ENCODE peak calls at places on chromosome 9, in eight cellular contexts. One of them, this sample, is unnamed. For H3K9me3, the result is how much of the 10 kb centered on the place peaks cover.

GRCh38 chr9:99488109-99489042 is 266.3 kb downstream of the SEC61B start:
- DNase-seq in SK-N-SH: peak
- DNase-seq in A673: no peak
- DNase-seq in cardiac muscle cell: no peak
- DNase-seq in K562: no peak
- DNase-seq in neuronal stem cell: no peak
- DNase-seq in lung: no peak
- DNase-seq in esophagus squamous epithelium: no peak
- DNase-seq in this sample: no peak

GRCh38 chr9:18543406-18543965 is 69.5 kb downstream of the ADAMTSL1 start:
- DNase-seq in SK-N-SH: peak
- DNase-seq in A673: no peak
- DNase-seq in cardiac muscle cell: peak
- DNase-seq in K562: no peak
- DNase-seq in neuronal stem cell: no peak
- DNase-seq in lung: no peak
- DNase-seq in esophagus squamous epithelium: no peak
- DNase-seq in this sample: peak

GRCh38 chr9:127742435-127743088 is 7.5 kb upstream of the TOR2A start:
- DNase-seq in SK-N-SH: peak
- DNase-seq in A673: peak
- DNase-seq in cardiac muscle cell: peak
- DNase-seq in K562: peak
- DNase-seq in neuronal stem cell: peak
- DNase-seq in lung: no peak
- DNase-seq in esophagus squamous epithelium: no peak
- DNase-seq in this sample: no peak

GRCh38 chr9:89497978-89498844 is at the start of gene SEMA4D:
- DNase-seq in SK-N-SH: peak
- DNase-seq in A673: peak
- DNase-seq in cardiac muscle cell: peak
- DNase-seq in K562: peak
- DNase-seq in neuronal stem cell: peak
- DNase-seq in lung: peak
- DNase-seq in esophagus squamous epithelium: no peak
- DNase-seq in this sample: peak

GRCh38 chr9:134328841-134329575 is 2.8 kb downstream of the RXRA start:
- DNase-seq in SK-N-SH: no peak
- DNase-seq in A673: no peak
- DNase-seq in cardiac muscle cell: peak
- DNase-seq in K562: no peak
- DNase-seq in neuronal stem cell: no peak
- DNase-seq in lung: no peak
- DNase-seq in esophagus squamous epithelium: no peak
- DNase-seq in this sample: peak

GRCh38 chr9:107784235-107784958 is 294.8 kb upstream of the KLF4 start:
- DNase-seq in SK-N-SH: no peak
- DNase-seq in A673: no peak
- DNase-seq in cardiac muscle cell: peak
- DNase-seq in K562: peak
- DNase-seq in neuronal stem cell: no peak
- DNase-seq in lung: peak
- DNase-seq in esophagus squamous epithelium: no peak
- DNase-seq in this sample: peak

GRCh38 chr9:10232352-10232930 is 380.4 kb downstream of the PTPRD start:
- DNase-seq in SK-N-SH: no peak
- DNase-seq in A673: peak
- DNase-seq in cardiac muscle cell: peak
- DNase-seq in K562: no peak
- DNase-seq in neuronal stem cell: no peak
- DNase-seq in lung: no peak
- DNase-seq in esophagus squamous epithelium: no peak
- DNase-seq in this sample: no peak

GRCh38 chr9:91346644-91347043 is 15.1 kb downstream of the AUH start:
- DNase-seq in SK-N-SH: no peak
- DNase-seq in A673: no peak
- DNase-seq in cardiac muscle cell: no peak
- DNase-seq in K562: no peak
- DNase-seq in neuronal stem cell: no peak
- DNase-seq in lung: no peak
- DNase-seq in esophagus squamous epithelium: no peak
- DNase-seq in this sample: no peak

GRCh38 chr9:68507098-68507795 is 33.4 kb downstream of the TMEM252 start:
- DNase-seq in SK-N-SH: peak
- DNase-seq in A673: peak
- DNase-seq in cardiac muscle cell: peak
- DNase-seq in K562: peak
- DNase-seq in neuronal stem cell: no peak
- DNase-seq in lung: no peak
- DNase-seq in esophagus squamous epithelium: no peak
- DNase-seq in this sample: no peak

DNA sequence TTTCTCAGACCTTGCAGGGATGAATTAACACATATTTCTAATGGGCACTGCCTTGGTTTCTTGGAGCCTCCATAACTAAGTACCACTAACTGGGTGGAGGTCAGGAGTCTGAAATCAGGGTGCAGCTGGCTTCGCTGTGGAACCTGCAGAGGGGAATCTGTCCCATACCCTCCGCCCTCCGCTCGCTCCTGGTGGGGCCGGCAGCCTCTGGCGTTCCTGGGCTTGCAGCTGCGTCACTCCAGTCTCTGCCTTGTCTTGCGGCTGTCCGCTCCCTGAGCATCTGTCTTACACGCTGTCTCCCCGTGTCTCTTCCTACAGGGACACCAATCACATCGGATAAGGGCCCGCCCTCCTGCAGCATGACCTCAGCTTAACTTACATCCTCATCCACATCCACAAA is 45.3 kb downstream of the NTNG2 start:
- DNase-seq in SK-N-SH: no peak
- DNase-seq in A673: no peak
- DNase-seq in cardiac muscle cell: no peak
- DNase-seq in K562: no peak
- DNase-seq in neuronal stem cell: no peak
- DNase-seq in lung: no peak
- DNase-seq in esophagus squamous epithelium: no peak
- DNase-seq in this sample: no peak
- H3K4me3 ChIP-seq in SK-N-SH: no peak
- H3K4me3 ChIP-seq in A673: no peak
- H3K4me3 ChIP-seq in cardiac muscle cell: no peak
- H3K4me3 ChIP-seq in K562: no peak
- H3K4me3 ChIP-seq in neuronal stem cell: no peak
- H3K4me3 ChIP-seq in lung: no peak
- H3K4me3 ChIP-seq in esophagus squamous epithelium: no peak
- H3K4me3 ChIP-seq in this sample: no peak

DNA sequence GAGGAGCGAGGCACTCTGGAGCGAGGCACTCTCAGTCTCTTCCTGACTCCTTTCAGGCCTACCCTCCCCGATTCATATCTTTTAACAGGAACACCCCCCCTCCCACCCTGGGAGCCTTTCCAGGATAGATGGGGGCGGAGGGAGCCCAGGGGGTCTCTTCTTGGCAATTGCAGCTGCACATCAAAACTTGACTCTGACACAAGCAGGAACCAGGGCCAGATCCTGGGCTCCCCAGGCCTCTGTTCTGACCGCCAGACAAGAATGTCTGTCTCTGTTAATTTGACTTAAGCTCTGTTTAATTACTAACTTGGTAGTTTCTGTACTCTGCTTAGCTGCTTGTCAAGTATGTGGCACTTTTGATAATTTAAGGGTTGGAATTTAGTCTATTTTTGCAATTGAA is 43.4 kb downstream of the ACTL7B start:
- DNase-seq in SK-N-SH: no peak
- DNase-seq in A673: peak
- DNase-seq in cardiac muscle cell: no peak
- DNase-seq in K562: no peak
- DNase-seq in neuronal stem cell: no peak
- DNase-seq in lung: no peak
- DNase-seq in esophagus squamous epithelium: no peak
- DNase-seq in this sample: no peak
- H3K9me3 ChIP-seq in SK-N-SH: under half
- H3K9me3 ChIP-seq in A673: under half
- H3K9me3 ChIP-seq in cardiac muscle cell: under half
- H3K9me3 ChIP-seq in K562: under half
- H3K9me3 ChIP-seq in neuronal stem cell: under half
- H3K9me3 ChIP-seq in lung: under half
- H3K9me3 ChIP-seq in esophagus squamous epithelium: under half
- H3K9me3 ChIP-seq in this sample: under half

GRCh38 chr9:124403246-124403645 is 12.0 kb downstream of the PSMB7 start:
- DNase-seq in SK-N-SH: no peak
- DNase-seq in A673: no peak
- DNase-seq in cardiac muscle cell: no peak
- DNase-seq in K562: no peak
- DNase-seq in neuronal stem cell: no peak
- DNase-seq in lung: no peak
- DNase-seq in esophagus squamous epithelium: no peak
- DNase-seq in this sample: no peak

GRCh38 chr9:124399999-124400940 is 15.0 kb downstream of the PSMB7 start:
- DNase-seq in SK-N-SH: no peak
- DNase-seq in A673: no peak
- DNase-seq in cardiac muscle cell: no peak
- DNase-seq in K562: no peak
- DNase-seq in neuronal stem cell: no peak
- DNase-seq in lung: no peak
- DNase-seq in esophagus squamous epithelium: no peak
- DNase-seq in this sample: peak

GRCh38 chr9:124398191-124398590 is 17.1 kb downstream of the PSMB7 start:
- DNase-seq in SK-N-SH: no peak
- DNase-seq in A673: no peak
- DNase-seq in cardiac muscle cell: no peak
- DNase-seq in K562: no peak
- DNase-seq in neuronal stem cell: no peak
- DNase-seq in lung: no peak
- DNase-seq in esophagus squamous epithelium: no peak
- DNase-seq in this sample: no peak

GRCh38 chr9:124395826-124396225 is 19.4 kb downstream of the PSMB7 start:
- DNase-seq in SK-N-SH: no peak
- DNase-seq in A673: no peak
- DNase-seq in cardiac muscle cell: no peak
- DNase-seq in K562: no peak
- DNase-seq in neuronal stem cell: no peak
- DNase-seq in lung: no peak
- DNase-seq in esophagus squamous epithelium: no peak
- DNase-seq in this sample: no peak

GRCh38 chr9:124399323-124399962 is 15.8 kb downstream of the PSMB7 start:
- DNase-seq in SK-N-SH: no peak
- DNase-seq in A673: no peak
- DNase-seq in cardiac muscle cell: peak
- DNase-seq in K562: no peak
- DNase-seq in neuronal stem cell: peak
- DNase-seq in lung: no peak
- DNase-seq in esophagus squamous epithelium: no peak
- DNase-seq in this sample: peak
- H3K4me3 ChIP-seq in SK-N-SH: no peak
- H3K4me3 ChIP-seq in A673: no peak
- H3K4me3 ChIP-seq in cardiac muscle cell: no peak
- H3K4me3 ChIP-seq in K562: no peak
- H3K4me3 ChIP-seq in neuronal stem cell: no peak
- H3K4me3 ChIP-seq in lung: no peak
- H3K4me3 ChIP-seq in esophagus squamous epithelium: no peak
- H3K4me3 ChIP-seq in this sample: no peak

DNA sequence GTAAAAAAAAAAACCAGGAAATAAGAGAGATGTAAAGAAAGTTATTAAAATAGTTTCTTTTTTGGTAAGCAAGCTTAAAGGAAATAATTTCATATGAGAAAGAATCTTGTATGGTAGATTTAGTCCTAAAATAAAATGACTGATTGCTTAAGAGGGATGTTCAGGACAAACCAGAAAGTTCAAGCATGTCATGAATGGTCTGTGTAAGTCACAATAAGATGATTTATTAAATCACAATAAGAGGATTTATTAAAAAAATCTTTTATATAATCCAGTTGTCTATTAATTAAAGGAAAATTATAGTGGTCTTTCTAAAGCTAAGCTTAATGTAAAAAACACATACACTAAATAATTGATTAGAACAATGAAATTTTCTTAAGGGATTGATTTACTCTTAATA is 91.8 kb upstream of the OR13F1 start:
- DNase-seq in SK-N-SH: no peak
- DNase-seq in A673: no peak
- DNase-seq in cardiac muscle cell: no peak
- DNase-seq in K562: no peak
- DNase-seq in neuronal stem cell: peak
- DNase-seq in lung: no peak
- DNase-seq in esophagus squamous epithelium: no peak
- DNase-seq in this sample: no peak
- H3K9me3 ChIP-seq in SK-N-SH: under half
- H3K9me3 ChIP-seq in A673: under half
- H3K9me3 ChIP-seq in cardiac muscle cell: under half
- H3K9me3 ChIP-seq in K562: under half
- H3K9me3 ChIP-seq in neuronal stem cell: under half
- H3K9me3 ChIP-seq in lung: under half
- H3K9me3 ChIP-seq in esophagus squamous epithelium: under half
- H3K9me3 ChIP-seq in this sample: under half

DNA sequence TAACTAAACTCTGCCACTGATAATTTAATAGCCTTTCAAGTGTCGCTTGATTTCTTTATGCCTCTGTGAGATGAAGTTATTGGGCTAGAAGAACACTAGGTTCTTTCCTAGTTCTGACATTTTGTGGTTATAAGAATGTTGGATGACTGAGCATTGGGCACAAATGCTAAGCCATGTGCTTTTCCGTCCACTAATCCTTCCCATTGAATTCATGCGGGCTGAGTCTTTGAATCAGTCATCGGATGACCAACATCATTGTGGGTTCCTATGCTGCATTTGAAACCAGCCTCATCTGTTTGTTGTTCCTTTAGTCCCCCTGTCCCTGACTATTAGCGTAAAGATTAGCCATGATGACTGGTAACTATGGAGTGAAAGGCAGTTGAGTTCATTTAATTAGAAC is 58.5 kb downstream of the ALDH1A1 start:
- DNase-seq in SK-N-SH: no peak
- DNase-seq in A673: no peak
- DNase-seq in cardiac muscle cell: no peak
- DNase-seq in K562: no peak
- DNase-seq in neuronal stem cell: peak
- DNase-seq in lung: no peak
- DNase-seq in esophagus squamous epithelium: no peak
- DNase-seq in this sample: peak
- H3K4me3 ChIP-seq in SK-N-SH: no peak
- H3K4me3 ChIP-seq in A673: no peak
- H3K4me3 ChIP-seq in cardiac muscle cell: no peak
- H3K4me3 ChIP-seq in K562: no peak
- H3K4me3 ChIP-seq in neuronal stem cell: no peak
- H3K4me3 ChIP-seq in lung: no peak
- H3K4me3 ChIP-seq in esophagus squamous epithelium: no peak
- H3K4me3 ChIP-seq in this sample: no peak

GRCh38 chr9:96758845-96759673 is 18.8 kb downstream of the ZNF510 start:
- DNase-seq in SK-N-SH: no peak
- DNase-seq in A673: no peak
- DNase-seq in cardiac muscle cell: peak
- DNase-seq in K562: no peak
- DNase-seq in neuronal stem cell: no peak
- DNase-seq in lung: no peak
- DNase-seq in esophagus squamous epithelium: no peak
- DNase-seq in this sample: no peak
- H3K9me3 ChIP-seq in SK-N-SH: half or more
- H3K9me3 ChIP-seq in A673: half or more
- H3K9me3 ChIP-seq in cardiac muscle cell: under half
- H3K9me3 ChIP-seq in K562: half or more
- H3K9me3 ChIP-seq in neuronal stem cell: half or more
- H3K9me3 ChIP-seq in lung: half or more
- H3K9me3 ChIP-seq in esophagus squamous epithelium: half or more
- H3K9me3 ChIP-seq in this sample: half or more

GRCh38 chr9:11275158-11275695 is 662.4 kb upstream of the PTPRD start:
- DNase-seq in SK-N-SH: no peak
- DNase-seq in A673: no peak
- DNase-seq in cardiac muscle cell: no peak
- DNase-seq in K562: no peak
- DNase-seq in neuronal stem cell: no peak
- DNase-seq in lung: no peak
- DNase-seq in esophagus squamous epithelium: no peak
- DNase-seq in this sample: no peak
- H3K4me3 ChIP-seq in SK-N-SH: no peak
- H3K4me3 ChIP-seq in A673: no peak
- H3K4me3 ChIP-seq in cardiac muscle cell: no peak
- H3K4me3 ChIP-seq in K562: no peak
- H3K4me3 ChIP-seq in neuronal stem cell: no peak
- H3K4me3 ChIP-seq in lung: no peak
- H3K4me3 ChIP-seq in esophagus squamous epithelium: no peak
- H3K4me3 ChIP-seq in this sample: no peak

This sample was measured in MG63.